ENCODE peak calls at places on chromosomes 5 and 9, in ten cellular contexts. D is colonic mucosa; U is naive thymus-derived CD4-positive, alpha-beta T cell; E is esophagus squamous epithelium; P is osteoblast; B is thoracic aorta; Q is Panc1; I is mucosa of descending colon; V is fibroblast of lung; W is psoas muscle. A is an unnamed sample. For H3K36me3 and H3K4me1, the result is how much of the 10 kb centered on the place peaks cover.

GRCh38 chr5:108562205-108562454 is 180.2 kb upstream of the FBXL17 start:
- DNase-seq in B (no peak), E (no peak), W (no peak), I (no peak), V (no peak), D (no peak), U (no peak), P (no peak), Q (no peak), A (no peak)

GRCh38 chr5:95261369-95262175 is 23.3 kb downstream of the MCTP1 start:
- DNase-seq in D (no peak), Q (peak), P (peak), U (no peak), B (no peak), E (no peak), W (no peak), I (no peak), V (peak), A (peak)

GRCh38 chr9:129567842-129568559 is 52.9 kb downstream of the C9orf50 start:
- DNase-seq in Q (no peak), I (no peak), V (peak), E (no peak), D (no peak), P (peak), U (no peak), W (no peak), B (no peak), A (no peak)

GRCh38 chr9:132244582-132245455 is 83.0 kb downstream of the NTNG2 start:
- DNase-seq in U (no peak), W (peak), V (no peak), I (no peak), Q (no peak), E (no peak), P (peak), B (no peak), D (peak), A (no peak)

GRCh38 chr5:8843766-8844165 is 702.1 kb downstream of the SEMA5A start:
- DNase-seq in Q (no peak), I (no peak), U (no peak), W (peak), V (peak), D (no peak), E (no peak), B (no peak), P (peak), A (peak)

GRCh38 chr9:124284940-124285441 is 27.2 kb downstream of the NEK6 start:
- DNase-seq in D (no peak), I (no peak), V (peak), Q (no peak), W (no peak), P (peak), U (no peak), E (no peak), B (no peak), A (no peak)

GRCh38 chr5:167570431-167570830 is 721.0 kb upstream of the WWC1 start:
- DNase-seq in D (no peak), V (no peak), W (no peak), E (no peak), Q (no peak), B (no peak), U (no peak), P (no peak), I (no peak), A (no peak)

GRCh38 chr5:179550511-179551342 is at the start of gene RUFY1:
- DNase-seq in U (peak), V (peak), Q (no peak), E (peak), D (peak), I (peak), W (peak), B (no peak), P (peak), A (peak)

GRCh38 chr9:137832830-137833590 is 44.6 kb upstream of the CACNA1B start:
- DNase-seq in B (no peak), Q (no peak), E (no peak), I (no peak), U (no peak), D (no peak), P (peak), V (no peak), W (no peak), A (no peak)

GRCh38 chr9:2480255-2480837 is 141.2 kb upstream of the VLDLR start:
- DNase-seq in U (no peak), B (no peak), P (no peak), V (no peak), Q (no peak), W (no peak), D (no peak), E (no peak), I (no peak), A (no peak)

GRCh38 chr5:132480546-132481242 is 9.9 kb downstream of the IRF1 start:
- DNase-seq in P (no peak), B (no peak), U (peak), Q (no peak), W (no peak), V (no peak), E (no peak), I (no peak), D (no peak), A (no peak)

GRCh38 chr5:14191325-14191724 is 48.2 kb downstream of the TRIO start:
- DNase-seq in Q (no peak), W (no peak), D (no peak), E (no peak), V (peak), I (no peak), B (no peak), U (no peak), P (no peak), A (no peak)

GRCh38 chr5:2805080-2805479 is 53.6 kb upstream of the IRX2 start:
- DNase-seq in P (no peak), D (no peak), U (no peak), B (no peak), V (no peak), W (no peak), Q (no peak), E (no peak), I (no peak), A (no peak)

GRCh38 chr5:33445808-33446207 is 5.0 kb downstream of the TARS1 start:
- DNase-seq in W (no peak), B (no peak), I (no peak), P (no peak), E (no peak), D (no peak), U (no peak), V (no peak), Q (no peak), A (no peak)
- H3K36me3 ChIP-seq in W (under half), B (under half), I (under half), P (under half), E (under half), D (under half), U (under half), V (under half), Q (half or more), A (under half)

GRCh38 chr5:173974688-173975239 is 14.2 kb upstream of the C5orf47 start:
- DNase-seq in W (no peak), I (no peak), D (no peak), U (no peak), V (no peak), E (no peak), Q (no peak), P (no peak), B (no peak), A (peak)

GRCh38 chr5:173971681-173972080 is 17.3 kb upstream of the C5orf47 start:
- DNase-seq in Q (no peak), B (no peak), V (no peak), U (no peak), I (no peak), P (no peak), W (no peak), E (no peak), D (no peak), A (no peak)

GRCh38 chr5:173970878-173971650 is 17.9 kb upstream of the C5orf47 start:
- DNase-seq in B (no peak), W (no peak), I (no peak), D (no peak), U (no peak), V (no peak), Q (no peak), P (no peak), E (no peak), A (no peak)

GRCh38 chr5:173973614-173973969 is 15.4 kb upstream of the C5orf47 start:
- DNase-seq in B (no peak), Q (no peak), E (no peak), D (no peak), U (no peak), P (no peak), W (no peak), I (peak), V (peak), A (peak)

DNA sequence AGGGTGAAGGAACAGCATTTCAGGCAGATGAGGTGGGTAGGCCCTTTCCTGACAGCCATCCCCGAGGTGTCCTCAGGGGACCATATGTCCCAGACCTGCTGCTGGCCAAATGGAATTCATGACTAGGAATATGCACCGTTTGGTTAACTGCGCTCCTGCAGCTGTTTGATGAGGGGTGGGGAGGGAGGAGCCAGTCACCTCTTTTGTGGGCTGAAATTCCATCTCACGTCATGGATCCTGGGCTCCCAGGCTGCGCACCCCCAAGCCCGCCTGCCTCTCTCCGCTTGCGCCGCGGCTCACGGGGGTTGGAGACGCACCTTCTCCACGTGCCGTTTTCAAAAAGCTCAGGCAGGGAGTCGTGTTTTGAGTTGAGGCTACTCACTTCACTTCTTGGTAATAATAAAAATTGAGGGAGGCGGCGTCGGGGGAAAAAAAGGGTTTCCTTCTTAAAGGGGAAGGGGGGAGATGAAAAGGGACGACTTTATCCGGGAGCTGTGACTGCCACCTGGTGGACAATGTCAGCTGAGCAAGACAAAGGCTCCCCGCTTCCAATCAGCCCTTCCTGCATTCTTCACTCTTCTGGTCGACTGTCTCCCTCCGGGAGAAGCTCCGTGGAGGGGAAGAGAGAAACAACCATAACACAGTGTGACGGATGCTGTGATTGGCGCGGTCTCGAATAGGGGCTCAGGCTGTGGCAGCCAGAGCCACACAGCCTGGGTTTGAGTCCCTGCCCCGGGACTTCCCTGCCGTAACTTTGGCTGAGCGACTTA is 15.9 kb upstream of the C5orf47 start:
- DNase-seq in W (peak), V (peak), E (peak), U (peak), D (peak), I (peak), B (peak), P (peak), Q (peak), A (peak)
- H3K4me3 ChIP-seq in W (peak), V (peak), E (peak), U (peak), D (peak), I (no peak), B (peak), P (peak), Q (peak), A (no peak)

DNA sequence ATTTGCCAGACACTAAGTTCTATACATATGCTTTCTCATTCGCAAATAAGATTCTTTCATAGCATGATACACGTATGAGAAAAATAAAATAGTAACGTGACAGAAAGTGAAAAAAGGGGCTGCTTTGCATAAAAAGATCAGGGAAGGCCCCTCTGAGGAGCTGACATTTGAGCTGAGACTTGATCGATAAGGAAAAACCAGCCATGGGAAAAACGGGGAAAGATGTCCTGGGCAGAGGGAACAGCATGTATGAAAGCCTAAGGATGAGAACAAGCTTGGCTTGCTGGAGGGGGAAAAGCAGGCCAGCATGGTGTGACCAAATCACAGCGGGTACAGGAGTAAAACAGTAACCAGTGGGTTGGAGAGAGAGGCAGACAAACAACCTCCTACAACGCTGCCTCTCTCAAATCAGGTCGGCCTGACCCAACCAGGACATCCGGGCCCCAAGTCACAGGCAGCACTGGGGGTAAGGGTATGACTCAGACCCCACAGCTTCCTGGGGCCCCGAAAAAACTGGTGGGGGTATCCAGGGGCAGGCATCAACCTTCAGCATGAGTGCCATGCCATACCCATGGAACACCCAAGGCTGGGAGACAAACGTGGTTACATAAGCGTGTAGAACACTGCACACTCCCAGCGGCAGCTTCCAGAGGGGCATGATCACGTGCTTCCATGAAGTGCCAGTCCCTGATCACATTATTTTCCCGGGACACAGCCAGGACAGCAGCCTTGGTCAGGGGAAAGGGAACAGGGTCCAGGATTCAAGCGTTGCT is 2.2 kb downstream of the TNIP1 start:
- DNase-seq in I (peak), P (no peak), B (no peak), D (no peak), W (peak), U (no peak), E (no peak), V (no peak), Q (no peak), A (peak)
- H3K4me1 ChIP-seq in I (half or more), P (under half), B (under half), D (under half), W (half or more), U (half or more), E (half or more), V (under half), Q (under half), A (under half)

DNA sequence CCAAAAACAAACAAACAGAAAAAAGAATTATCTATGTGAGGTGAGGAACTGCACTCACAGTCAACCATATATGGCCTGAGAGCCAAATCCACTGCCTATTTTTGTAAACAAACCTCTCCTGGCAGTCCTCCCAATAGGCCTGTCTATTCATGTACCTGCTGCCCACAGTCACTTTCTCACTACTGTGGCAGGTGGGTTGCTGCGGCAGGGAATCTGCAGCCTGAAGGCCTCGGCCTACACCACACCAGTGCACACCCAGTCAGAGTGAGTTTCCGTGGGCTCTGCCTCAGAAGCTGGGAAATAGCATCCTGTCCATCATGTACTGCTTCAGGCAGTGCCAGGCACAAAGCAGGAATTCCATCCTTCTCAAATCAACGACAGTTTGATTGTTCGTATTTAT is 82.3 kb downstream of the SPTLC1 start:
- DNase-seq in U (no peak), D (no peak), V (no peak), E (no peak), Q (no peak), W (no peak), B (no peak), I (no peak), P (no peak), A (no peak)
- H3K36me3 ChIP-seq in U (half or more), D (under half), V (under half), E (under half), Q (under half), W (under half), B (under half), I (under half), P (half or more), A (under half)

A was measured in small intestine.